ENCODE peak calls at places on chromosomes 5 and 9, in ten cellular contexts. One of them, this sample, is unnamed.

GRCh38 chr5:150190503-150190973 is 676 bp downstream of the SLC6A7 start:
- ATAC-seq in Right ventricle myocardium superior: no peak
- ATAC-seq in K562: no peak
- ATAC-seq in sciatic nerve: no peak
- ATAC-seq in HCT116: no peak
- ATAC-seq in effector memory CD8-positive, alpha-beta T cell: no peak
- ATAC-seq in left lung: no peak
- ATAC-seq in aorta: no peak
- ATAC-seq in activated CD8-positive, alpha-beta T cell treated with anti-CD3 and anti-CD28 coated beads for 36 hours: no peak
- ATAC-seq in activated CD4-positive, alpha-beta T cell treated with anti-CD3 and anti-CD28 coated beads for 36 hours: no peak
- ATAC-seq in this sample: no peak

GRCh38 chr5:32422697-32423096 is 21.8 kb downstream of the ZFR start:
- ATAC-seq in Right ventricle myocardium superior: no peak
- ATAC-seq in effector memory CD8-positive, alpha-beta T cell: no peak
- ATAC-seq in activated CD8-positive, alpha-beta T cell treated with anti-CD3 and anti-CD28 coated beads for 36 hours: no peak
- ATAC-seq in HCT116: no peak
- ATAC-seq in sciatic nerve: no peak
- ATAC-seq in left lung: peak; percentile 69
- ATAC-seq in aorta: no peak
- ATAC-seq in K562: no peak
- ATAC-seq in activated CD4-positive, alpha-beta T cell treated with anti-CD3 and anti-CD28 coated beads for 36 hours: no peak
- ATAC-seq in this sample: no peak

GRCh38 chr5:151591144-151591819 is at the start of gene FAT2:
- ATAC-seq in aorta: no peak
- ATAC-seq in activated CD4-positive, alpha-beta T cell treated with anti-CD3 and anti-CD28 coated beads for 36 hours: no peak
- ATAC-seq in left lung: no peak
- ATAC-seq in K562: no peak
- ATAC-seq in sciatic nerve: no peak
- ATAC-seq in Right ventricle myocardium superior: no peak
- ATAC-seq in activated CD8-positive, alpha-beta T cell treated with anti-CD3 and anti-CD28 coated beads for 36 hours: no peak
- ATAC-seq in effector memory CD8-positive, alpha-beta T cell: no peak
- ATAC-seq in HCT116: no peak
- ATAC-seq in this sample: peak; percentile 81

GRCh38 chr9:127119319-127119709 is 3.1 kb downstream of the ANGPTL2 start:
- ATAC-seq in sciatic nerve: no peak
- ATAC-seq in HCT116: no peak
- ATAC-seq in left lung: no peak
- ATAC-seq in activated CD4-positive, alpha-beta T cell treated with anti-CD3 and anti-CD28 coated beads for 36 hours: no peak
- ATAC-seq in activated CD8-positive, alpha-beta T cell treated with anti-CD3 and anti-CD28 coated beads for 36 hours: no peak
- ATAC-seq in aorta: no peak
- ATAC-seq in Right ventricle myocardium superior: no peak
- ATAC-seq in K562: no peak
- ATAC-seq in effector memory CD8-positive, alpha-beta T cell: no peak
- ATAC-seq in this sample: no peak

GRCh38 chr5:174386306-174386705 is 338.1 kb upstream of the MSX2 start:
- ATAC-seq in Right ventricle myocardium superior: no peak
- ATAC-seq in HCT116: no peak
- ATAC-seq in K562: no peak
- ATAC-seq in activated CD4-positive, alpha-beta T cell treated with anti-CD3 and anti-CD28 coated beads for 36 hours: no peak
- ATAC-seq in left lung: no peak
- ATAC-seq in effector memory CD8-positive, alpha-beta T cell: no peak
- ATAC-seq in aorta: no peak
- ATAC-seq in activated CD8-positive, alpha-beta T cell treated with anti-CD3 and anti-CD28 coated beads for 36 hours: no peak
- ATAC-seq in sciatic nerve: no peak
- ATAC-seq in this sample: no peak

GRCh38 chr9:95762322-95762721 is 113.2 kb upstream of the ERCC6L2 start:
- ATAC-seq in K562: no peak
- ATAC-seq in activated CD4-positive, alpha-beta T cell treated with anti-CD3 and anti-CD28 coated beads for 36 hours: peak; percentile 30
- ATAC-seq in aorta: no peak
- ATAC-seq in activated CD8-positive, alpha-beta T cell treated with anti-CD3 and anti-CD28 coated beads for 36 hours: peak; percentile 53
- ATAC-seq in effector memory CD8-positive, alpha-beta T cell: peak; percentile 92
- ATAC-seq in Right ventricle myocardium superior: no peak
- ATAC-seq in sciatic nerve: no peak
- ATAC-seq in left lung: no peak
- ATAC-seq in HCT116: no peak
- ATAC-seq in this sample: no peak

GRCh38 chr9:36874261-36874660 is 159.8 kb downstream of the PAX5 start:
- ATAC-seq in HCT116: no peak
- ATAC-seq in left lung: no peak
- ATAC-seq in effector memory CD8-positive, alpha-beta T cell: no peak
- ATAC-seq in activated CD8-positive, alpha-beta T cell treated with anti-CD3 and anti-CD28 coated beads for 36 hours: no peak
- ATAC-seq in aorta: no peak
- ATAC-seq in Right ventricle myocardium superior: no peak
- ATAC-seq in activated CD4-positive, alpha-beta T cell treated with anti-CD3 and anti-CD28 coated beads for 36 hours: no peak
- ATAC-seq in sciatic nerve: no peak
- ATAC-seq in K562: no peak
- ATAC-seq in this sample: no peak

GRCh38 chr9:36341936-36342577 is 58.0 kb downstream of the RNF38 start:
- ATAC-seq in activated CD8-positive, alpha-beta T cell treated with anti-CD3 and anti-CD28 coated beads for 36 hours: peak; percentile 96
- ATAC-seq in HCT116: no peak
- ATAC-seq in effector memory CD8-positive, alpha-beta T cell: peak; percentile 33
- ATAC-seq in Right ventricle myocardium superior: no peak
- ATAC-seq in sciatic nerve: no peak
- ATAC-seq in aorta: no peak
- ATAC-seq in left lung: no peak
- ATAC-seq in activated CD4-positive, alpha-beta T cell treated with anti-CD3 and anti-CD28 coated beads for 36 hours: peak; percentile 96
- ATAC-seq in K562: no peak
- ATAC-seq in this sample: peak; percentile 56

GRCh38 chr9:127035423-127035822 is 87.0 kb downstream of the ANGPTL2 start:
- ATAC-seq in left lung: peak; percentile 63
- ATAC-seq in activated CD8-positive, alpha-beta T cell treated with anti-CD3 and anti-CD28 coated beads for 36 hours: no peak
- ATAC-seq in K562: no peak
- ATAC-seq in aorta: peak; percentile 69
- ATAC-seq in effector memory CD8-positive, alpha-beta T cell: no peak
- ATAC-seq in Right ventricle myocardium superior: peak; percentile 87
- ATAC-seq in sciatic nerve: peak; percentile 90
- ATAC-seq in HCT116: no peak
- ATAC-seq in activated CD4-positive, alpha-beta T cell treated with anti-CD3 and anti-CD28 coated beads for 36 hours: no peak
- ATAC-seq in this sample: no peak

GRCh38 chr9:93048706-93049448 is 9.6 kb upstream of the SUSD3 start:
- ATAC-seq in activated CD8-positive, alpha-beta T cell treated with anti-CD3 and anti-CD28 coated beads for 36 hours: peak; percentile 41
- ATAC-seq in left lung: no peak
- ATAC-seq in activated CD4-positive, alpha-beta T cell treated with anti-CD3 and anti-CD28 coated beads for 36 hours: no peak
- ATAC-seq in HCT116: no peak
- ATAC-seq in Right ventricle myocardium superior: no peak
- ATAC-seq in K562: no peak
- ATAC-seq in effector memory CD8-positive, alpha-beta T cell: peak; percentile 35
- ATAC-seq in sciatic nerve: no peak
- ATAC-seq in aorta: no peak
- ATAC-seq in this sample: no peak

GRCh38 chr9:22009563-22009867 is 410 bp upstream of the CDKN2B start:
- ATAC-seq in K562: no peak
- ATAC-seq in HCT116: no peak
- ATAC-seq in aorta: no peak
- ATAC-seq in activated CD4-positive, alpha-beta T cell treated with anti-CD3 and anti-CD28 coated beads for 36 hours: peak; percentile 31
- ATAC-seq in activated CD8-positive, alpha-beta T cell treated with anti-CD3 and anti-CD28 coated beads for 36 hours: no peak
- ATAC-seq in Right ventricle myocardium superior: no peak
- ATAC-seq in left lung: no peak
- ATAC-seq in effector memory CD8-positive, alpha-beta T cell: peak; percentile 24
- ATAC-seq in sciatic nerve: no peak
- ATAC-seq in this sample: peak; percentile 23

GRCh38 chr5:37738057-37738691 is 101.7 kb downstream of the GDNF start:
- ATAC-seq in HCT116: peak; percentile 83
- ATAC-seq in effector memory CD8-positive, alpha-beta T cell: peak; percentile 92
- ATAC-seq in left lung: peak; percentile 66
- ATAC-seq in sciatic nerve: peak; percentile 71
- ATAC-seq in aorta: peak; percentile 27
- ATAC-seq in K562: no peak
- ATAC-seq in Right ventricle myocardium superior: no peak
- ATAC-seq in activated CD8-positive, alpha-beta T cell treated with anti-CD3 and anti-CD28 coated beads for 36 hours: peak; percentile 68
- ATAC-seq in activated CD4-positive, alpha-beta T cell treated with anti-CD3 and anti-CD28 coated beads for 36 hours: peak; percentile 84
- ATAC-seq in this sample: peak; percentile 41

GRCh38 chr9:96217358-96217755 is 84.6 kb downstream of the HSD17B3 start:
- ATAC-seq in left lung: peak; percentile 2
- ATAC-seq in K562: no peak
- ATAC-seq in Right ventricle myocardium superior: peak; percentile 35
- ATAC-seq in activated CD4-positive, alpha-beta T cell treated with anti-CD3 and anti-CD28 coated beads for 36 hours: no peak
- ATAC-seq in HCT116: no peak
- ATAC-seq in effector memory CD8-positive, alpha-beta T cell: no peak
- ATAC-seq in activated CD8-positive, alpha-beta T cell treated with anti-CD3 and anti-CD28 coated beads for 36 hours: no peak
- ATAC-seq in sciatic nerve: peak; percentile 45
- ATAC-seq in aorta: peak; percentile 49
- ATAC-seq in this sample: no peak

GRCh38 chr9:7935666-7936065 is 136.1 kb upstream of the DMAC1 start:
- ATAC-seq in HCT116: no peak
- ATAC-seq in aorta: no peak
- ATAC-seq in activated CD8-positive, alpha-beta T cell treated with anti-CD3 and anti-CD28 coated beads for 36 hours: peak; percentile 81
- ATAC-seq in Right ventricle myocardium superior: peak; percentile 15
- ATAC-seq in sciatic nerve: no peak
- ATAC-seq in K562: no peak
- ATAC-seq in activated CD4-positive, alpha-beta T cell treated with anti-CD3 and anti-CD28 coated beads for 36 hours: peak; percentile 83
- ATAC-seq in left lung: peak; percentile 63
- ATAC-seq in effector memory CD8-positive, alpha-beta T cell: peak; percentile 98
- ATAC-seq in this sample: peak; percentile 55

GRCh38 chr5:176530983-176531901 is 6.0 kb downstream of the RNF44 start:
- ATAC-seq in K562: no peak
- ATAC-seq in activated CD8-positive, alpha-beta T cell treated with anti-CD3 and anti-CD28 coated beads for 36 hours: peak; percentile 32
- ATAC-seq in sciatic nerve: peak; percentile 58
- ATAC-seq in activated CD4-positive, alpha-beta T cell treated with anti-CD3 and anti-CD28 coated beads for 36 hours: peak; percentile 26
- ATAC-seq in left lung: no peak
- ATAC-seq in HCT116: peak; percentile 20
- ATAC-seq in aorta: no peak
- ATAC-seq in effector memory CD8-positive, alpha-beta T cell: no peak
- ATAC-seq in Right ventricle myocardium superior: no peak
- ATAC-seq in this sample: no peak

GRCh38 chr5:77200663-77201062 is 9.8 kb upstream of the PDE8B start:
- ATAC-seq in activated CD8-positive, alpha-beta T cell treated with anti-CD3 and anti-CD28 coated beads for 36 hours: no peak
- ATAC-seq in activated CD4-positive, alpha-beta T cell treated with anti-CD3 and anti-CD28 coated beads for 36 hours: no peak
- ATAC-seq in K562: no peak
- ATAC-seq in sciatic nerve: no peak
- ATAC-seq in HCT116: no peak
- ATAC-seq in effector memory CD8-positive, alpha-beta T cell: no peak
- ATAC-seq in aorta: no peak
- ATAC-seq in Right ventricle myocardium superior: no peak
- ATAC-seq in left lung: no peak
- ATAC-seq in this sample: no peak

GRCh38 chr5:142748568-142749249 is 21.5 kb upstream of the ARHGAP26 start:
- ATAC-seq in sciatic nerve: no peak
- ATAC-seq in aorta: no peak
- ATAC-seq in HCT116: peak; percentile 92
- ATAC-seq in effector memory CD8-positive, alpha-beta T cell: peak; percentile 61
- ATAC-seq in activated CD4-positive, alpha-beta T cell treated with anti-CD3 and anti-CD28 coated beads for 36 hours: peak; percentile 79
- ATAC-seq in Right ventricle myocardium superior: no peak
- ATAC-seq in activated CD8-positive, alpha-beta T cell treated with anti-CD3 and anti-CD28 coated beads for 36 hours: peak; percentile 72
- ATAC-seq in left lung: peak; percentile 75
- ATAC-seq in K562: peak; percentile 63
- ATAC-seq in this sample: peak; percentile 44

GRCh38 chr9:129609486-129610192 is 11.3 kb downstream of the C9orf50 start:
- ATAC-seq in HCT116: peak; percentile 7
- ATAC-seq in aorta: peak; percentile 0
- ATAC-seq in activated CD4-positive, alpha-beta T cell treated with anti-CD3 and anti-CD28 coated beads for 36 hours: peak; percentile 18
- ATAC-seq in K562: peak; percentile 11
- ATAC-seq in activated CD8-positive, alpha-beta T cell treated with anti-CD3 and anti-CD28 coated beads for 36 hours: peak; percentile 48
- ATAC-seq in left lung: peak; percentile 2
- ATAC-seq in effector memory CD8-positive, alpha-beta T cell: peak; percentile 90
- ATAC-seq in Right ventricle myocardium superior: peak; percentile 4
- ATAC-seq in sciatic nerve: peak; percentile 14
- ATAC-seq in this sample: peak; percentile 36

GRCh38 chr9:88794100-88794499 is 197.2 kb upstream of the S1PR3 start:
- ATAC-seq in activated CD8-positive, alpha-beta T cell treated with anti-CD3 and anti-CD28 coated beads for 36 hours: no peak
- ATAC-seq in K562: no peak
- ATAC-seq in activated CD4-positive, alpha-beta T cell treated with anti-CD3 and anti-CD28 coated beads for 36 hours: no peak
- ATAC-seq in left lung: no peak
- ATAC-seq in aorta: no peak
- ATAC-seq in HCT116: no peak
- ATAC-seq in Right ventricle myocardium superior: no peak
- ATAC-seq in effector memory CD8-positive, alpha-beta T cell: no peak
- ATAC-seq in sciatic nerve: no peak
- ATAC-seq in this sample: no peak

GRCh38 chr5:112885001-112885400 is 23.9 kb downstream of the SRP19 start:
- ATAC-seq in K562: no peak
- ATAC-seq in left lung: peak; percentile 22
- ATAC-seq in effector memory CD8-positive, alpha-beta T cell: no peak
- ATAC-seq in aorta: no peak
- ATAC-seq in activated CD8-positive, alpha-beta T cell treated with anti-CD3 and anti-CD28 coated beads for 36 hours: no peak
- ATAC-seq in HCT116: no peak
- ATAC-seq in Right ventricle myocardium superior: peak; percentile 50
- ATAC-seq in sciatic nerve: no peak
- ATAC-seq in activated CD4-positive, alpha-beta T cell treated with anti-CD3 and anti-CD28 coated beads for 36 hours: no peak
- ATAC-seq in this sample: no peak

GRCh38 chr5:128350705-128351104 is 187.3 kb downstream of the FBN2 start:
- ATAC-seq in effector memory CD8-positive, alpha-beta T cell: no peak
- ATAC-seq in aorta: no peak
- ATAC-seq in activated CD4-positive, alpha-beta T cell treated with anti-CD3 and anti-CD28 coated beads for 36 hours: no peak
- ATAC-seq in Right ventricle myocardium superior: no peak
- ATAC-seq in HCT116: no peak
- ATAC-seq in activated CD8-positive, alpha-beta T cell treated with anti-CD3 and anti-CD28 coated beads for 36 hours: no peak
- ATAC-seq in left lung: no peak
- ATAC-seq in K562: no peak
- ATAC-seq in sciatic nerve: no peak
- ATAC-seq in this sample: no peak

GRCh38 chr9:126334626-126335621 is 8.3 kb downstream of the MVB12B start:
- ATAC-seq in effector memory CD8-positive, alpha-beta T cell: no peak
- ATAC-seq in Right ventricle myocardium superior: peak; percentile 73
- ATAC-seq in left lung: peak; percentile 77
- ATAC-seq in sciatic nerve: peak; percentile 16
- ATAC-seq in activated CD8-positive, alpha-beta T cell treated with anti-CD3 and anti-CD28 coated beads for 36 hours: no peak
- ATAC-seq in HCT116: no peak
- ATAC-seq in aorta: peak; percentile 28
- ATAC-seq in K562: no peak
- ATAC-seq in activated CD4-positive, alpha-beta T cell treated with anti-CD3 and anti-CD28 coated beads for 36 hours: no peak
- ATAC-seq in this sample: no peak

GRCh38 chr9:95023217-95024003 is 294.1 kb downstream of the FANCC start:
- ATAC-seq in Right ventricle myocardium superior: peak; percentile 64
- ATAC-seq in activated CD8-positive, alpha-beta T cell treated with anti-CD3 and anti-CD28 coated beads for 36 hours: no peak
- ATAC-seq in HCT116: peak; percentile 78
- ATAC-seq in activated CD4-positive, alpha-beta T cell treated with anti-CD3 and anti-CD28 coated beads for 36 hours: no peak
- ATAC-seq in left lung: peak; percentile 51
- ATAC-seq in sciatic nerve: peak; percentile 24
- ATAC-seq in K562: no peak
- ATAC-seq in effector memory CD8-positive, alpha-beta T cell: no peak
- ATAC-seq in aorta: peak; percentile 14
- ATAC-seq in this sample: peak; percentile 12

GRCh38 chr9:90981726-90982125 is 180.1 kb downstream of the SYK start:
- ATAC-seq in Right ventricle myocardium superior: no peak
- ATAC-seq in sciatic nerve: no peak
- ATAC-seq in activated CD4-positive, alpha-beta T cell treated with anti-CD3 and anti-CD28 coated beads for 36 hours: peak; percentile 72
- ATAC-seq in effector memory CD8-positive, alpha-beta T cell: no peak
- ATAC-seq in aorta: no peak
- ATAC-seq in HCT116: no peak
- ATAC-seq in K562: no peak
- ATAC-seq in activated CD8-positive, alpha-beta T cell treated with anti-CD3 and anti-CD28 coated beads for 36 hours: peak; percentile 64
- ATAC-seq in left lung: no peak
- ATAC-seq in this sample: no peak

GRCh38 chr9:98087420-98088354 is 31.2 kb downstream of the NANS start:
- ATAC-seq in sciatic nerve: peak; percentile 84
- ATAC-seq in effector memory CD8-positive, alpha-beta T cell: peak; percentile 92
- ATAC-seq in activated CD8-positive, alpha-beta T cell treated with anti-CD3 and anti-CD28 coated beads for 36 hours: peak; percentile 51
- ATAC-seq in aorta: peak; percentile 78
- ATAC-seq in HCT116: peak; percentile 28
- ATAC-seq in Right ventricle myocardium superior: peak; percentile 67
- ATAC-seq in activated CD4-positive, alpha-beta T cell treated with anti-CD3 and anti-CD28 coated beads for 36 hours: peak; percentile 57
- ATAC-seq in K562: no peak
- ATAC-seq in left lung: peak; percentile 82
- ATAC-seq in this sample: peak; percentile 93

GRCh38 chr9:94867281-94867841 is 140.9 kb downstream of the AOPEP start:
- ATAC-seq in sciatic nerve: peak; percentile 82
- ATAC-seq in effector memory CD8-positive, alpha-beta T cell: no peak
- ATAC-seq in activated CD8-positive, alpha-beta T cell treated with anti-CD3 and anti-CD28 coated beads for 36 hours: no peak
- ATAC-seq in aorta: peak; percentile 84
- ATAC-seq in activated CD4-positive, alpha-beta T cell treated with anti-CD3 and anti-CD28 coated beads for 36 hours: no peak
- ATAC-seq in Right ventricle myocardium superior: peak; percentile 87
- ATAC-seq in left lung: peak; percentile 93
- ATAC-seq in K562: peak; percentile 99
- ATAC-seq in HCT116: peak; percentile 84
- ATAC-seq in this sample: peak; percentile 81

GRCh38 chr5:45274241-45274640 is 421.9 kb downstream of the HCN1 start:
- ATAC-seq in K562: no peak
- ATAC-seq in aorta: no peak
- ATAC-seq in sciatic nerve: no peak
- ATAC-seq in activated CD8-positive, alpha-beta T cell treated with anti-CD3 and anti-CD28 coated beads for 36 hours: no peak
- ATAC-seq in effector memory CD8-positive, alpha-beta T cell: no peak
- ATAC-seq in Right ventricle myocardium superior: no peak
- ATAC-seq in activated CD4-positive, alpha-beta T cell treated with anti-CD3 and anti-CD28 coated beads for 36 hours: no peak
- ATAC-seq in left lung: peak; percentile 61
- ATAC-seq in HCT116: no peak
- ATAC-seq in this sample: no peak